ENCODE peak calls at places on chromosomes 11 and 22, in four cellular contexts. F is heart left ventricle, H is adipocyte, M is colonic mucosa. Q is an unnamed sample.

GRCh38 chr11:69276165-69276564 is 17.8 kb upstream of the MYEOV start:
- DNase-seq in M (no peak), F (no peak), H (no peak), Q (no peak)

GRCh38 chr11:35529971-35530495 is 4.6 kb upstream of the PAMR1 start:
- DNase-seq in F (peak; percentile 47), H (peak; percentile 83), M (no peak), Q (no peak)

GRCh38 chr11:104957280-104957679 is 11.1 kb downstream of the CASP4 start:
- DNase-seq in H (peak; percentile 30), F (no peak), M (no peak), Q (no peak)

GRCh38 chr11:71913716-71914115 is 14.7 kb downstream of the XNDC1N start:
- DNase-seq in M (no peak), F (no peak), H (peak; percentile 63), Q (no peak)

GRCh38 chr11:128902515-128903066 is 11.4 kb downstream of the KCNJ5 start:
- DNase-seq in M (no peak), H (peak; percentile 67), F (no peak), Q (no peak)

GRCh38 chr11:72736452-72737069 is 15.6 kb downstream of the ARAP1 start:
- DNase-seq in M (no peak), H (peak; percentile 48), F (peak; percentile 67), Q (no peak)

GRCh38 chr11:75347781-75348613 is 3.5 kb downstream of the ARRB1 start:
- DNase-seq in H (peak; percentile 86), F (no peak), M (peak; percentile 52), Q (no peak)

GRCh38 chr11:46413755-46414465 is 22.3 kb upstream of the CHRM4 start:
- DNase-seq in M (no peak), F (no peak), H (no peak), Q (no peak)

GRCh38 chr22:43389227-43389836 is 22.5 kb upstream of the MPPED1 start:
- DNase-seq in M (no peak), F (no peak), H (no peak), Q (no peak)

GRCh38 chr22:32354360-32355351 is 3.0 kb upstream of the RFPL3 start:
- DNase-seq in M (no peak), H (no peak), F (no peak), Q (no peak)

GRCh38 chr11:79026803-79027445 is 413.9 kb downstream of the TENM4 start:
- DNase-seq in M (no peak), H (no peak), F (no peak), Q (no peak)

DNA sequence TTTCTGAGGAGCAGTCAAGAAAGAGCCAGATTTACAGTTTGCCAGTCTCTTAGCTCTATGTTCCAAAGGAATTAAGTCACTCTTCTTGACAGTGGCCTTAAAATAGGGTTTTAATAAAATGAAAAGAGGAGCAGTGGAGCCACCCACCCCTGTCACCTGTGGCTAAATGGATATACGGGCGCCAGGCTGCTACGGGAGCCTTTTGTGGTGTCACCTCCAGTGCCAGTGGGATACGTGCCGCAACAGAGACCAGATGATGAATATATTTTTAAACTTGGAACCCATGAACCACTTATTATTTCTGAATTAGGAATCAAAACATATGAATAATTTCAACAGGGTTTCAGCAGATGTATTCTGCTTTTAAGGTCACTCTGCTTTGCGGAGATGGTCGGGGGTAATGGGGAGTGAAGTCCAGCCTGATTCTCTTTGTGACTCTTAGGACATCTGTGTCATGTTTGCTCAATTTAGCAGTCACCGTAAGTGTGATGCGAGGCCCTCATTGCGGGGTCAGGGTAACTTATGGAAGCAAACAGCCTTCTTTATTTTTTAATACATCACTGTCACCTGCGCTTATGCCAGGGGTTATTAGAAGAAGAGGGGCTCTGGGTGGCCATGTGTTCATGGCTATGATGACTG is 64.3 kb downstream of the ZBTB16 start:
- DNase-seq in H (no peak), M (no peak), F (no peak), Q (no peak)
- H3K4me1 ChIP-seq in H (peaks cover 71% of the 10 kb centered on the region), M (peaks cover 2% of the 10 kb centered on the region), F (peaks cover 89% of the 10 kb centered on the region), Q (peaks cover 22% of the 10 kb centered on the region)

GRCh38 chr22:38501797-38502672 is 4.1 kb downstream of the DDX17 start:
- DNase-seq in H (no peak), M (no peak), F (no peak), Q (no peak)
- H3K4me1 ChIP-seq in H (peaks cover 39% of the 10 kb centered on the region), M (peaks cover 9% of the 10 kb centered on the region), F (peaks cover 65% of the 10 kb centered on the region), Q (peaks cover 25% of the 10 kb centered on the region)

DNA sequence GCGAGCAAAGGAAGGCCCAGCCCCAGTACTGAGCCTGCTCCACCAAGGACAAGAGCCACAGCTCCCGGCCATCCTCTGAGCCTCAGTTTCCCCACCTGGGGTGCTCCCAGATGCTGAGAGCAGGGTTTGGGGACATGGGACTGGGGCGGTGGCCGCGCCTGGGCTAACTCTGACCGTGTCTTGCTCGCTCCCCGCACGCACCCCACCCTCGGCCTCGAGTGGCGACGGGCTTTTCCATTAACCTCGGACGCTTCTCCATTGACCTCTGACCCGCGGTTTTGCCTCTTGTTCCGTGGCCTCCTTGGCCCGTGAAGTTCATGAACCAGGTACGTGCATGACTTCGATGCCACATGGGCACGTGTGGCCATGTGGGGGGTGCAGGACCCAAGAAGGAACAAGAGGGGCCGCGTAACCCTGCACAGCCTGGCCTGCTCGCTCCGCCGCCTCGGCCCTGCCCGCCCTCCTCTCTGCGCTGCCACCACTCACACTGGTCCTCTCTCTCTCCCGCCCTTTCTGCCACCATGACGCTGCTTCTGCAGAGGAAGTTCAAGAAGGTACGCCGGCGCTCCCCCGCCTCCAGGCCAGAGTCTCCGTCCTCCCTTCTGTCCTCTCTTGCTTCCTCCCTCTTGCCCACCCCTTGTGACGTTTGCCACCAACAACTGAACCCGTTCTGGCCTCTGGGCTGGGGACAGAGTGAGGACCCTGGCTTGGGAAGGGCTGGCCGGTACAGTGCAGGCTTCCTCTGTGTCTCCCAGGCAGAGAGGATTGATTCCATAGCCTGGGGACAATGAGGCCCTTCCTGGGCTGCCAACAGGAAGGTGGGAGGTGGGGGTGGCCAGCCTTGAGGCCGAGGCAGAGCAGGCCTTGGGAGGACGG is 6.9 kb downstream of the TNNT3 start:
- DNase-seq in F (peak; percentile 60), M (no peak), H (no peak), Q (no peak)
- H3K4me1 ChIP-seq in F (peaks cover 60% of the 10 kb centered on the region), M (no peaks in the 10 kb centered on the region), H (peaks cover 48% of the 10 kb centered on the region), Q (no peaks in the 10 kb centered on the region)

GRCh38 chr22:40218723-40219294 is 41.1 kb downstream of the TNRC6B start:
- DNase-seq in M (peak; percentile 7), H (no peak), F (no peak), Q (no peak)

GRCh38 chr22:40218152-40218551 is 40.4 kb downstream of the TNRC6B start:
- DNase-seq in M (peak; percentile 3), F (no peak), H (no peak), Q (no peak)

GRCh38 chr22:40213478-40213877 is 35.8 kb downstream of the TNRC6B start:
- DNase-seq in H (no peak), F (no peak), M (no peak), Q (no peak)

GRCh38 chr22:40215266-40215665 is 37.5 kb downstream of the TNRC6B start:
- DNase-seq in H (no peak), M (peak; percentile 25), F (no peak), Q (no peak)

DNA sequence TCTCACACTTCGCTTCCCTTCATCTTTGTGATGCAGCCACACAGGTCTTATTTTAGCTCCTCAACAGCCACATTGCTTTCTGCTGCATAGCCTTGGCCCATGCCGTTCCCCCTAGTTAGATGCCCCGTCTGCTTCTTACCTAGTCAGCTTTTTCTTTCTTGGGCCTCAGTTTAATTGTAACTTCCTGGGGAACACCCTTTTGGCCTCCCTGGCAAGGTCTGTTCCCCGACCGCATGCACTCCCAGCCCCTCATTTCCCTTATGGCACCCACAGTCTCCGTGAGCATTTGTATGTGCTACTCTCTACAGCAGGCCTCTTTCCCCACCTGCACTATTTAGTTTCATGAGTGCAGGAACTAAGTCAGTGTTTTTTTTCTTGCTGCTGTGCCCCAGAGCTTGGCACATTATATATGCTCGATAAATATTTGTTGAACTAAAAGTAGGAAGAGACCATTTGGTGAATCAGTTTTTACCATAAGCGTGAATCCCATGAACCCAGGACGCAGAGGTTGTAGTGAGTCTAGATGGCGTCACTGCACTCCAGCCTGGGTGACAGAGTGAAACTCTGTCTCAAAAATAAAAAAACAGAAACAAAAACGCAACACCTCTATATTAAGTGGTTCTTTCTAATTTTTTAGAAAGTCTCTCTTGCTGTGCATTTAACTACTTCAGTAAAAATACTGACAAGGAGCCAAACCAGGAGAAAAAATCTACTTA is 38.5 kb downstream of the TNRC6B start:
- DNase-seq in H (no peak), F (no peak), M (no peak), Q (peak; percentile 28)
- H3K4me1 ChIP-seq in H (peaks cover 31% of the 10 kb centered on the region), F (peaks cover 87% of the 10 kb centered on the region), M (no peaks in the 10 kb centered on the region), Q (peaks cover 87% of the 10 kb centered on the region)

DNA sequence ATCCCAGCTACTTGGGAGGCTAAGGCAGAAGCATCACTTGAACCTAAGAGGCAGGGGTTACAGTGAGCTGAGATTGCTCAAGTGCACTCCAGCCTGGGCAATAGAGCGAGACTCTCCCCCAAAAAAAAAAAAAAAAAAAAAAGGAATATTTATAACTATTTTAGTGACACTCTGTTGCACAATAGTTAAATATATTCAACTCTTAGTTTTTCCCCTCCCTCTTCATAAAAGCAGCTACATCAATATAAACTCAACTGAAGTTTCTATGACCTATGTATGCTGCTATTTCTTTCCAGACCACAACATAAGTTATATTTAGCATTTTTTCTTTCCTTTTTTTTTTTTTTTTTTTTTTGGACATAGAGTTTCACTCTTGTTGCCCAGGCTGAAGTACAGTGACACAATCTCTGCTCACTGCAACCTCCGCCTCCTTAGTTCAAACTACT is 19.2 kb downstream of the CELF1 start:
- DNase-seq in H (peak; percentile 64), F (no peak), M (no peak), Q (no peak)
- H3K4me1 ChIP-seq in H (peaks cover 52% of the 10 kb centered on the region), F (peaks cover 69% of the 10 kb centered on the region), M (peaks cover 5% of the 10 kb centered on the region), Q (peaks cover 24% of the 10 kb centered on the region)

DNA sequence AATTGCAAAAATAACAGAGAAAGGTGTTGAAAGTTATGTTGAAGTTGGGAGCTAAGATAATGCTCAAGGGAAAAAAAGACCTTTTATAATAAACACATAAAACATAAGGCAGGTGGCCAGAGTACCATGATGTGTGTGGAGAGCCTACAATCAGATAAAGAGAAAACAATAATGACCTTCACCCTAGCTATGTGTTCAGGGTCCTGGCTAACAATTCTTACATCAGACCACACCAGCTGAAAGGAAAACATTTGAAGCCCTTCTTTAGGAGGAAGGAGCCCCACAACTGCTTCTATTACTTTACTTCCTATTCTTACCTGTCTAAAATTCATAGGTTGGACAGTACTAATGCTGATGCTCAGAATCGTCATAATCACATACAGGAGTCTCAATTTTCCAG is 2.5 kb downstream of the TSG101 start:
- DNase-seq in M (no peak), F (no peak), H (no peak), Q (no peak)
- H3K4me1 ChIP-seq in M (no peaks in the 10 kb centered on the region), F (peaks cover 25% of the 10 kb centered on the region), H (peaks cover 27% of the 10 kb centered on the region), Q (peaks cover 43% of the 10 kb centered on the region)

DNA sequence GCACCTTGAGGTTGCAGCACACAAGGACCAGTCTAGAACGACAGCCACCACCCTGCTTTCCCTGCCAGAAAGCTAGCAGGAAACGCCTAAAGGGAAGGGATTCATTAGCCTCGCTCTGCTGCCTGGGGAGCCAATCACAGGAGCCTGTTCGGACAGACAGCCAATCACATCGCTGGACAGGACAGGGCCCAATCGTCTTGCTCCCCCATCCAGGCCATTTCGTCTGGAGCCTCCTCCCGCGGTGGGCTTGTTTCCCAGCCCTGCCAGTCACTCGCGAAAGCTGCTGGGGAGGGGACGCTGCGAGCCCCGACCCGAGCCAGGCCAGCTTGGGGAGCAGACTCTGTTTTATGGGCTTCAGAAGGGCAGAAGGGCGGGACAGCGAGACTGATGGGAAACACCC is 79.8 kb upstream of the NCAM1 start:
- DNase-seq in M (peak; percentile 49), F (peak; percentile 90), H (no peak), Q (peak; percentile 31)
- H3K4me1 ChIP-seq in M (no peaks in the 10 kb centered on the region), F (peaks cover 28% of the 10 kb centered on the region), H (no peaks in the 10 kb centered on the region), Q (no peaks in the 10 kb centered on the region)